ENCODE peak calls at places on chromosomes 2 and 18, in six cellular contexts. H is activated T-helper 2 cell treated with anti-CD3 and anti-CD28 coated beads, Interferon-gamma antibody, Interleukin-2, Interleukin-4, amounts not matched to agents 10 μg/mL and 5 μg/mL and 100 μg/mL, durations not matched to agents 14 hours and 24 hours and 36 hours; Z is GF-D8; Y is AG08395; N is astrocyte of the cerebellum; E is cardiac fibroblast. R is an unnamed sample.

GRCh38 chr2:105102963-105103421 is 65.1 kb downstream of the MRPS9 start:
- DNase-seq in H (no peak), Z (no peak), Y (peak; percentile 48), N (peak; percentile 56), E (peak; percentile 32), R (peak; percentile 58)

GRCh38 chr2:98746426-98746825 is 15.5 kb upstream of the MGAT4A start:
- DNase-seq in H (no peak), Z (no peak), Y (no peak), N (no peak), E (no peak), R (no peak)

GRCh38 chr18:37249171-37249886 is 316.3 kb downstream of the CELF4 start:
- DNase-seq in H (no peak), Z (no peak), Y (no peak), N (no peak), E (no peak), R (no peak)

GRCh38 chr2:46278952-46279351 is 18.3 kb upstream of the EPAS1 start:
- DNase-seq in H (no peak), Z (no peak), Y (no peak), N (no peak), E (peak; percentile 31), R (no peak)

GRCh38 chr18:20971886-20972267 is 139.7 kb downstream of the ROCK1 start:
- DNase-seq in H (no peak), Z (no peak), Y (peak; percentile 44), N (peak; percentile 12), E (peak; percentile 48), R (peak; percentile 47)

GRCh38 chr2:172869861-172870260 is 134.2 kb downstream of the RAPGEF4 start:
- DNase-seq in H (no peak), Z (no peak), Y (no peak), N (no peak), E (no peak), R (no peak)

GRCh38 chr2:137202310-137202709 is 437.0 kb downstream of the THSD7B start:
- DNase-seq in H (no peak), Z (no peak), Y (no peak), N (no peak), E (no peak), R (no peak)

GRCh38 chr18:9708882-9709877 is 1.1 kb downstream of the RAB31 start:
- DNase-seq in H (no peak), Z (no peak), Y (peak; percentile 42), N (no peak), E (peak; percentile 70), R (no peak)

R was measured in MCF 10A.